ENCODE peak calls at places on chromosomes 4 and X, in seven cellular contexts. J is IMR-90, Q is A549, K is GM12878, M is HCT116, D is HepG2, O is H1. L is an unnamed sample.

GRCh38 chrX:46838482-46838857 is 1.6 kb downstream of the RP2 start:
- DNase-seq in J (peak), Q (no peak), K (no peak), M (no peak), D (no peak), O (no peak), L (no peak)

GRCh38 chrX:114165537-114165936 is 418.3 kb upstream of the HTR2C start:
- DNase-seq in J (no peak), Q (no peak), K (no peak), M (no peak), D (no peak), O (no peak), L (no peak)

GRCh38 chr4:185384877-185385465 is 10.8 kb downstream of the LRP2BP start:
- DNase-seq in J (no peak), Q (no peak), K (no peak), M (no peak), D (no peak), O (no peak), L (peak)

GRCh38 chr4:185213829-185214228 is 4.4 kb downstream of the SNX25 start:
- DNase-seq in J (no peak), Q (no peak), K (peak), M (no peak), D (no peak), O (no peak), L (peak)

GRCh38 chr4:915595-915994 is 16.5 kb downstream of the GAK start:
- DNase-seq in J (peak), Q (no peak), K (no peak), M (no peak), D (no peak), O (no peak), L (no peak)

GRCh38 chr4:25821899-25822298 is 40.9 kb downstream of the SEL1L3 start:
- DNase-seq in J (no peak), Q (no peak), K (no peak), M (no peak), D (no peak), O (peak), L (no peak)

GRCh38 chr4:182022899-182023298 is 220.3 kb upstream of the TENM3 start:
- DNase-seq in J (peak), Q (no peak), K (no peak), M (no peak), D (no peak), O (no peak), L (no peak)

GRCh38 chr4:101695176-101695575 is 95.4 kb upstream of the BANK1 start:
- DNase-seq in J (no peak), Q (no peak), K (no peak), M (no peak), D (no peak), O (no peak), L (no peak)

GRCh38 chr4:149605601-149606378 is 209.9 kb downstream of the IQCM start:
- DNase-seq in J (peak), Q (no peak), K (no peak), M (no peak), D (no peak), O (no peak), L (no peak)

GRCh38 chr4:11428161-11428700 is 463 bp downstream of the HS3ST1 start:
- DNase-seq in J (no peak), Q (no peak), K (no peak), M (no peak), D (no peak), O (no peak), L (no peak)

GRCh38 chr4:163991268-163991667 is 496.8 kb downstream of the TMA16 start:
- DNase-seq in J (no peak), Q (no peak), K (no peak), M (no peak), D (no peak), O (no peak), L (no peak)

GRCh38 chr4:142095886-142096605 is 459.7 kb downstream of the IL15 start:
- DNase-seq in J (peak), Q (peak), K (no peak), M (peak), D (no peak), O (no peak), L (no peak)

GRCh38 chr4:175346381-175346780 is 428.2 kb downstream of the ADAM29 start:
- DNase-seq in J (no peak), Q (peak), K (no peak), M (no peak), D (no peak), O (no peak), L (no peak)

GRCh38 chr4:111540661-111541060 is 604.6 kb upstream of the FAM241A start:
- DNase-seq in J (no peak), Q (no peak), K (no peak), M (no peak), D (no peak), O (no peak), L (no peak)

GRCh38 chrX:53445977-53446376 is 11.8 kb upstream of the HSD17B10 start:
- DNase-seq in J (peak), Q (peak), K (no peak), M (no peak), D (peak), O (peak), L (peak)

GRCh38 chr4:99458911-99459447 is 23.8 kb upstream of the ADH7 start:
- DNase-seq in J (peak), Q (no peak), K (no peak), M (no peak), D (no peak), O (no peak), L (no peak)

GRCh38 chrX:118448273-118448783 is 47.3 kb upstream of the DOCK11 start:
- DNase-seq in J (peak), Q (no peak), K (no peak), M (no peak), D (no peak), O (no peak), L (no peak)

GRCh38 chrX:1391370-1391706 is 575 bp downstream of the SLC25A6 start:
- DNase-seq in J (no peak), Q (no peak), K (peak), M (no peak), D (peak), O (peak), L (peak)

GRCh38 chrX:77572322-77572721 is 125.1 kb downstream of the FGF16 start:
- DNase-seq in J (peak), Q (no peak), K (no peak), M (no peak), D (no peak), O (no peak), L (no peak)

GRCh38 chr4:10461091-10461849 is 4.0 kb upstream of the ZNF518B start:
- DNase-seq in J (peak), Q (peak), K (peak), M (no peak), D (no peak), O (peak), L (peak)

GRCh38 chrX:75522565-75523411 is at the start of gene ZDHHC15:
- DNase-seq in J (no peak), Q (no peak), K (peak), M (no peak), D (no peak), O (peak), L (no peak)

GRCh38 chr4:177041356-177041755 is 248.6 kb upstream of the VEGFC start:
- DNase-seq in J (no peak), Q (no peak), K (no peak), M (no peak), D (no peak), O (no peak), L (no peak)

GRCh38 chr4:149795256-149795655 is 20.4 kb downstream of the IQCM start:
- DNase-seq in J (no peak), Q (no peak), K (no peak), M (no peak), D (peak), O (no peak), L (no peak)

GRCh38 chr4:26458104-26458503 is 32.2 kb downstream of the CCKAR start:
- DNase-seq in J (peak), Q (no peak), K (no peak), M (no peak), D (no peak), O (no peak), L (no peak)

GRCh38 chrX:32673193-32673592 is 538.2 kb downstream of the DMD start:
- DNase-seq in J (peak), Q (peak), K (no peak), M (no peak), D (peak), O (no peak), L (no peak)
- TF ChIP-seq CEBPB in J (no peak), Q (no peak), K (no peak), M (no peak), D (no peak), O (no peak), L (no peak)

GRCh38 chrX:72271812-72272211 is 5.2 kb downstream of the RPS4X start:
- DNase-seq in J (no peak), Q (no peak), K (no peak), M (no peak), D (no peak), O (no peak), L (no peak)

GRCh38 chrX:72268601-72269365 is 8.3 kb downstream of the RPS4X start:
- DNase-seq in J (peak), Q (no peak), K (no peak), M (no peak), D (no peak), O (no peak), L (no peak)

GRCh38 chrX:72271091-72271490 is 6.0 kb downstream of the RPS4X start:
- DNase-seq in J (no peak), Q (no peak), K (no peak), M (no peak), D (no peak), O (no peak), L (no peak)

GRCh38 chrX:72270316-72270866 is 6.7 kb downstream of the RPS4X start:
- DNase-seq in J (no peak), Q (no peak), K (no peak), M (no peak), D (no peak), O (no peak), L (no peak)

DNA sequence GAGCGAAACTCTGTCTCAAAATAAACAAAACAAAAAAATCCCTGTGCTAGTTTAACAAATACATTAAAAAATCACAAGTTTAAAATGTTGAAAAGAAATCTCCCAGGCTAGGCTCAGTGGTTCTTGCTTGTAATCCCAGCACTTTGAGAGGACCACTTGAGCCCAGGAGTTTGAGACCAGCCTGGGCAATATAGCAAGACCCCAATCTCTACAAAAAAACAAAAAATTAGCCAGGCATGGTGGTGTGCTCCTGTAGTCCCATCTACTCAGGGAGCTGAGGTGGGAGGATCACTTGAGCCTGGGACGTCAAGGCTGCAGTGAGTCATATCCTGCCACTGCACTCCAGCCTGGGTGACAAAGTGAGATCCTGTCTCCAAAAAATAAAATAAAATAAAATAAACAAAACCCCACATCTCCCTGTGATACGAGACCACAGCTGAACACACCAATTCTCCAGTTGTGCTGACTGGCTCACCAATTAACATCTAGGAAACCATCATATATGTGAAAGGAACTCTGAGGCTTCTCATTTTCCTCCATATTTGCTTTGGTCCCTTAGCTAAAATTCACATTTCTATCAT is 7.3 kb downstream of the RPS4X start:
- DNase-seq in J (peak), Q (peak), K (no peak), M (no peak), D (no peak), O (no peak), L (peak)
- TF ChIP-seq CEBPB in J (no peak), Q (no peak), K (no peak), M (no peak), D (no peak), O (no peak), L (no peak)

DNA sequence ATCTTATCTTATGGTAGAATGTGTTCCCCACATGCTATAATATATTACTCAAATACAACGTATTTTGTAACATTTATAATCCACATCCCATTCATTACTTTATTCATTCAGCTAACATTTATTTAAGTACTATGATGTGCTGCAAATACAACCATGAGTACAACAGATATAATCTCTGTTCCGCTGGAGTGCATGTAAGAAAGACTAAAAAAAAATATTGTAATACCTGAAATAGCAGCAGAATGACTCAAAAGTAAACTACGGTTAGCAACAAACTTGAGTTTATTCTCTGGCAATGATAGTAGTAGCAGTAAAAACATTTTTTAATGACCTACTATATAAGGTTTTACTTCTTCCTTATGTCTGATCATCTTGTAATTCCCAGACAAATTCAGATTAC is 1776.3 kb downstream of the STIM2 start:
- DNase-seq in J (peak), Q (no peak), K (no peak), M (no peak), D (no peak), O (no peak), L (no peak)
- TF ChIP-seq CEBPB in J (no peak), Q (no peak), K (no peak), M (no peak), D (no peak), O (no peak), L (no peak)

DNA sequence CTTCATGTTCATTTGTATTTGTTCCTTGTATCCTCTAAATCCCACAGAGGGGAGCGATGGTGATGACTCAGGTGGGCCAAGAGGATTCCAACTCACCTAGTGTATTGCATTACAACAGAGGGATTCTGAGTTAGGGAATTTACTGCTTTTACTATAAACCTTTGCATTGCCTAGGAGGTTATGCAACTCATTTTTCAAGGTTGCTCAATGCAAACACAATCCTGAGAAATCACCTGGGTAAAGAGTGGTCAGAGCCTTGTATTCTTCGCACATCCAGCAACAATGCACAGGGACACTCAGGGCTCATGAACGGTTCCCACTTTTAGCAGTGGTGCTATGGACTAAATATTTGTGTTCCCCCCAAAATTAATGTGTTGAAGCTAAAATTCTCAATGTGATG is 28.6 kb upstream of the LSM6 start:
- DNase-seq in J (no peak), Q (no peak), K (no peak), M (no peak), D (peak), O (no peak), L (no peak)
- TF ChIP-seq CEBPB in J (no peak), Q (no peak), K (no peak), M (no peak), D (peak), O (no peak), L (no peak)

GRCh38 chr4:183905593-183906485 is 732 bp downstream of the STOX2 start:
- DNase-seq in J (peak), Q (peak), K (no peak), M (no peak), D (no peak), O (peak), L (no peak)
- TF ChIP-seq CEBPB in J (no peak), Q (no peak), K (no peak), M (no peak), D (no peak), O (no peak), L (no peak)